ENCODE peak calls at places on chromosome 16, in five cellular contexts. C, J, G, L and P are unnamed samples.

GRCh38 chr16:78200623-78201096 is 101.2 kb downstream of the WWOX start:
- DNase-seq in C (no peak), J (no peak), G (no peak), L (no peak), P (no peak)

GRCh38 chr16:79792952-79793351 is 192.4 kb upstream of the MAF start:
- DNase-seq in C (no peak), J (no peak), G (no peak), L (no peak), P (peak)

GRCh38 chr16:68085259-68086071 is at the start of gene NFATC3:
- DNase-seq in C (peak), J (peak), G (peak), L (peak), P (peak)

GRCh38 chr16:1012722-1013592 is 31.4 kb downstream of the SOX8 start:
- DNase-seq in C (no peak), J (no peak), G (no peak), L (no peak), P (no peak)

GRCh38 chr16:66706506-66706880 is 9.9 kb upstream of the CMTM4 start:
- DNase-seq in C (no peak), J (peak), G (no peak), L (no peak), P (no peak)

GRCh38 chr16:53817117-53817516 is 113.2 kb downstream of the FTO start:
- DNase-seq in C (no peak), J (no peak), G (peak), L (no peak), P (no peak)

GRCh38 chr16:23962001-23962400 is 126.2 kb downstream of the PRKCB start:
- DNase-seq in C (no peak), J (no peak), G (no peak), L (no peak), P (no peak)

GRCh38 chr16:48918520-48919258 is 308.7 kb upstream of the N4BP1 start:
- DNase-seq in C (no peak), J (no peak), G (no peak), L (no peak), P (no peak)

GRCh38 chr16:4597174-4597573 is 17.5 kb downstream of the UBALD1 start:
- DNase-seq in C (no peak), J (no peak), G (no peak), L (no peak), P (no peak)

GRCh38 chr16:58022601-58023371 is 2.8 kb upstream of the MMP15 start:
- DNase-seq in C (peak), J (peak), G (peak), L (no peak), P (peak)

GRCh38 chr16:66961065-66961744 is at the start of gene CES3:
- DNase-seq in C (no peak), J (peak), G (peak), L (peak), P (no peak)

GRCh38 chr16:13453325-13453724 is 466.6 kb upstream of the ERCC4 start:
- DNase-seq in C (no peak), J (no peak), G (no peak), L (no peak), P (no peak)

GRCh38 chr16:24993722-24994686 is 21.2 kb downstream of the ARHGAP17 start:
- DNase-seq in C (no peak), J (no peak), G (peak), L (no peak), P (no peak)

GRCh38 chr16:81796585-81797346 is 17.7 kb downstream of the PLCG2 start:
- DNase-seq in C (no peak), J (no peak), G (no peak), L (no peak), P (no peak)

GRCh38 chr16:54331241-54332002 is 44.8 kb upstream of the IRX3 start:
- DNase-seq in C (no peak), J (no peak), G (no peak), L (peak), P (no peak)

GRCh38 chr16:75109732-75110243 is 6.8 kb downstream of the LDHD start:
- DNase-seq in C (peak), J (peak), G (no peak), L (no peak), P (peak)

GRCh38 chr16:72840591-72841381 is 207.1 kb downstream of the ZFHX3 start:
- DNase-seq in C (no peak), J (no peak), G (no peak), L (no peak), P (no peak)

GRCh38 chr16:58487566-58488351 is 12.2 kb upstream of the NDRG4 start:
- DNase-seq in C (peak), J (peak), G (peak), L (peak), P (peak)

GRCh38 chr16:77732241-77732946 is 10.1 kb downstream of the NUDT7 start:
- DNase-seq in C (no peak), J (no peak), G (peak), L (no peak), P (no peak)

GRCh38 chr16:31440511-31441184 is 1.9 kb downstream of the ZNF843 start:
- DNase-seq in C (no peak), J (no peak), G (peak), L (no peak), P (no peak)

GRCh38 chr16:51636913-51637743 is 486.1 kb upstream of the SALL1 start:
- DNase-seq in C (no peak), J (no peak), G (peak), L (peak), P (no peak)

GRCh38 chr16:7629571-7629970 is 296.9 kb downstream of the RBFOX1 start:
- DNase-seq in C (no peak), J (no peak), G (no peak), L (no peak), P (no peak)

GRCh38 chr16:69089091-69089912 is 16.2 kb upstream of the HAS3 start:
- DNase-seq in C (no peak), J (no peak), G (no peak), L (peak), P (no peak)

GRCh38 chr16:73048292-73049050 is 543 bp upstream of the ZFHX3 start:
- DNase-seq in C (peak), J (peak), G (peak), L (peak), P (no peak)

GRCh38 chr16:15880434-15880833 is 8.0 kb downstream of the CEP20 start:
- DNase-seq in C (no peak), J (no peak), G (no peak), L (no peak), P (no peak)

GRCh38 chr16:30054959-30055553 is 10.5 kb upstream of the ALDOA start:
- DNase-seq in C (no peak), J (no peak), G (no peak), L (peak), P (no peak)

GRCh38 chr16:931651-932500 is 38.9 kb downstream of the LMF1 start:
- DNase-seq in C (no peak), J (no peak), G (no peak), L (no peak), P (no peak)

GRCh38 chr16:3542601-3543373 is 34.4 kb downstream of the NLRC3 start:
- DNase-seq in C (no peak), J (no peak), G (peak), L (no peak), P (no peak)

GRCh38 chr16:70778901-70779309 is 22.1 kb downstream of the VAC14 start:
- DNase-seq in C (peak), J (peak), G (peak), L (peak), P (peak)

GRCh38 chr16:82639666-82640336 is 13.0 kb downstream of the CDH13 start:
- DNase-seq in C (peak), J (peak), G (peak), L (peak), P (peak)

GRCh38 chr16:67029249-67030096 is 524 bp downstream of the CBFB start:
- DNase-seq in C (peak), J (peak), G (peak), L (peak), P (peak)

GRCh38 chr16:633336-634050 is 2.6 kb downstream of the METTL26 start:
- DNase-seq in C (no peak), J (no peak), G (no peak), L (no peak), P (no peak)

GRCh38 chr16:71360378-71360777 is 1.9 kb downstream of the CALB2 start:
- DNase-seq in C (no peak), J (no peak), G (peak), L (no peak), P (no peak)

GRCh38 chr16:50489187-50489586 is 59.0 kb upstream of the NKD1 start:
- DNase-seq in C (no peak), J (no peak), G (no peak), L (no peak), P (no peak)

GRCh38 chr16:48276102-48276501 is 28.8 kb upstream of the ABCC11 start:
- DNase-seq in C (no peak), J (no peak), G (no peak), L (no peak), P (no peak)

GRCh38 chr16:28486266-28486665 is 5.6 kb downstream of the CLN3 start:
- DNase-seq in C (no peak), J (no peak), G (no peak), L (no peak), P (no peak)

DNA sequence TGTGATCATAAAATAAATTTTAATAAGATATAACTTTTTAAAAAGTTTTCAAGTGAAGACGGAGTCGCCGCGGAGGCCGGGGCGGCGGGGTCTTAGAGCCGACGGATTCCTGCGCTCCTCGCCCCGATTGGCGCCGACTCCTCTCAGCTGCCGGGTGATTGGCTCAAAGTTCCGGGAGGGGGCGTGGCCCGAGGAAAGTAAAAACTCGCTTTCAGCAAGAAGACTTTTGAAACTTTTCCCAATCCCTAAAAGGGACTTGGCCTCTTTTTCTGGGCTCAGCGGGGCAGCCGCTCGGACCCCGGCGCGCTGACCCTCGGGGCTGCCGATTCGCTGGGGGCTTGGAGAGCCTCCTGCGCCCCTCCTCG is at the start of gene FOXC2:
- DNase-seq in C (peak), J (peak), G (peak), L (peak), P (peak)
- H3K4me3 ChIP-seq in C (peak), J (peak), G (peak), L (peak), P (no peak)

GRCh38 chr16:10879681-10880589 is 2.9 kb downstream of the CIITA start:
- DNase-seq in C (no peak), J (no peak), G (no peak), L (no peak), P (no peak)
- H3K27ac ChIP-seq in C (peak), J (peak), G (no peak), L (no peak), P (no peak)

GRCh38 chr16:22070361-22071351 is 21.7 kb upstream of the VWA3A start:
- DNase-seq in C (no peak), J (no peak), G (peak), L (no peak), P (peak)
- H3K4me3 ChIP-seq in C (peak), J (no peak), G (no peak), L (no peak), P (no peak)

DNA sequence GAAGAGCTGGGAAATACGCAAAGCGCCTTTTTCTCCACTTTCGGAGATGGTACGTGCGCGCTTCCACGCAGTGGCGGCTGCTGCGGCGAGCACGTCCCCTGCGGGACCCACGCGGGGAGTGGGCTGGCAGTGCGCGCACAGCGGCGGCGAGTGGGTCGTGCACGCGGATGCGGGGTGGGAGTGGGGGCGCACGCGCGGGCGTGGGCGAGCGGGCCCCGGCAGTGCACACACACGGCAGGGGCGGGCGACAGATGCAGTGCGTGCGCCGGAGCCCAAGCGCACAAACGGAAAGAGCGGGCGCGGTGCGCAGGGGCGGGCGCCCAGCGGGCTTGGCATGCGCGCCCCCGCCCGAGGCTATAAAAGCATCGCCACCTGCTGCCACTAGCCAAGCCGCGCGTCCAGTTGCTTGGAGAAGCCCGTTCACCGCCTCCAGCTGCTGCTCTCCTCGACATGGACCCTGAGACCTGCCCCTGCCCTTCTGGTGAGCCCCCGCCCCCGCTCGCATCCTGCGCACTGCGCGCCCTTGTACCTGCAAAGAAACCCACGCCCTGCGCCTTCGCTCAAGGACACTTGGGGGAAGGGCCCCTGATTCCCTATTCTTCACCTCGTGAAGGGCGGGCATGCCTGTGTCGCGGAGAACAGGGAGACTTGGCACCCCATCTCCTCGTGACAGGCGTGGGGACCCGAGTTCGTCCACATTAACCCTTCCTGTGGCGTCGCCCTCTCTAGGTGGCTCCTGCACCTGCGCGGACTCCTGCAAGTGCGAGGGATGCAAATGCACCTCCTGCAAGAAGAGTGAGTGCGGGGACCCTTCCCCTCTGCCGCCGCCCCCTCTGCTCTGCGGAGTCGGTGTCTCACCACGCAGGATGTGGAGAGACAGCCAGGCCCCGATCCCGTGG is at the start of gene MT3:
- DNase-seq in C (no peak), J (peak), G (no peak), L (peak), P (no peak)
- H3K27ac ChIP-seq in C (no peak), J (no peak), G (no peak), L (no peak), P (no peak)

DNA sequence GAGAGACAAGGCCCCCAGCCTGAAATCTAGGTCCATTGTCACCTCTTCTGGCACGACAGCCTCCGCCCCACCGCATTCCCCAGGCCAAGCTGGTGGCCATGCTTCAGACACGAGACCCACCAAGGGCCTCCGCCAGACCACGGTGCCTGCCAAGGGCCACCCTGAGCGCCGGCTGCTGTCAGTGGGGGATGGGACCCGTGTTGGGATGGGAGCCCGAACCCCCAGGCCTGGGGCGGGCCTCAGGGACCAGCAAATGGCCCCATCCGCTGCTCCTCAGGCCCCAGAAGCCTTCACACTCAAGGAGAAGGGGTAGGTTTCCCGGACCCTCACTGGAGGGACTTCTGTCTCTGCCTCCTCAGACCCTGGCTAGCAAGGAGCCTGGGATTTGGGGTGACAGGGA is 1.0 kb downstream of the TEDC2 start:
- DNase-seq in C (no peak), J (no peak), G (no peak), L (no peak), P (no peak)
- H3K4me3 ChIP-seq in C (no peak), J (no peak), G (no peak), L (peak), P (no peak)